ENCODE peak calls at places on chromosomes 1 and 21, in five cellular contexts. T is SK-N-SH, H is K562, B is GM12878, P is HepG2. Q is an unnamed sample.

GRCh38 chr1:225451840-225452515 is 24.1 kb upstream of the LBR start:
- DNase-seq in P (no peak), H (no peak), B (no peak), T (no peak), Q (no peak)

GRCh38 chr1:82153282-82153630 is 352.5 kb downstream of the ADGRL2 start:
- DNase-seq in H (no peak), P (no peak), B (no peak), T (no peak), Q (no peak)

GRCh38 chr1:21325231-21325718 is 35.0 kb upstream of the ECE1 start:
- DNase-seq in H (no peak), T (no peak), P (no peak), B (no peak), Q (peak)

GRCh38 chr1:93143136-93143535 is 37.1 kb downstream of the TMED5 start:
- DNase-seq in P (no peak), H (no peak), B (peak), T (no peak), Q (no peak)

GRCh38 chr1:110696818-110697217 is 22.1 kb upstream of the KCNA3 start:
- DNase-seq in H (no peak), T (no peak), B (no peak), P (no peak), Q (no peak)

GRCh38 chr21:46599251-46599572 is 5.7 kb downstream of the S100B start:
- DNase-seq in H (peak), B (no peak), T (peak), P (peak), Q (no peak)

GRCh38 chr1:59033761-59034160 is 249.9 kb upstream of the JUN start:
- DNase-seq in P (no peak), H (no peak), B (no peak), T (no peak), Q (no peak)

GRCh38 chr1:94974824-94975223 is 47.9 kb upstream of the CNN3 start:
- DNase-seq in P (no peak), H (no peak), T (no peak), B (no peak), Q (no peak)

DNA sequence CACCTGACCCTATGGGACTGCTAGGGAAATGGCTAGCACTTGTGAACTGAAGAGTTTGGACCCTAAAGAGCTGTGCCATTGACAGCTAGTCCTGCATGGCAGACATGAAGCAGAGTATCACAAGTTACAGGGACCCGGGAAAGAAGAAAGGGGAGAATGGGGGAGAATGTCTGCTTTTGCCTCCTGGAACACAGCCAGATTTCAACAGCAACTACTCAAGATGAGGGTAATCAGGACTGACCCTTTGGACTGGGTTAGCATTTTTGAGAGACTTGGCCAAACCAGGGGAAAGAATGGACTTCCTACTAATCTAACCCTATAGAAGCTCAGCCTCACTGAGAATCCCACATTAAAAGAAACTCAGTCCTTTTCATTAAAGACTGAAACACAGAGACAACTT is 8.7 kb upstream of the UTP25 start:
- DNase-seq in B (no peak), H (no peak), P (no peak), T (no peak), Q (no peak)
- TF ChIP-seq GABPA in B (no peak), H (no peak), P (no peak), T (no peak), Q (no peak)

DNA sequence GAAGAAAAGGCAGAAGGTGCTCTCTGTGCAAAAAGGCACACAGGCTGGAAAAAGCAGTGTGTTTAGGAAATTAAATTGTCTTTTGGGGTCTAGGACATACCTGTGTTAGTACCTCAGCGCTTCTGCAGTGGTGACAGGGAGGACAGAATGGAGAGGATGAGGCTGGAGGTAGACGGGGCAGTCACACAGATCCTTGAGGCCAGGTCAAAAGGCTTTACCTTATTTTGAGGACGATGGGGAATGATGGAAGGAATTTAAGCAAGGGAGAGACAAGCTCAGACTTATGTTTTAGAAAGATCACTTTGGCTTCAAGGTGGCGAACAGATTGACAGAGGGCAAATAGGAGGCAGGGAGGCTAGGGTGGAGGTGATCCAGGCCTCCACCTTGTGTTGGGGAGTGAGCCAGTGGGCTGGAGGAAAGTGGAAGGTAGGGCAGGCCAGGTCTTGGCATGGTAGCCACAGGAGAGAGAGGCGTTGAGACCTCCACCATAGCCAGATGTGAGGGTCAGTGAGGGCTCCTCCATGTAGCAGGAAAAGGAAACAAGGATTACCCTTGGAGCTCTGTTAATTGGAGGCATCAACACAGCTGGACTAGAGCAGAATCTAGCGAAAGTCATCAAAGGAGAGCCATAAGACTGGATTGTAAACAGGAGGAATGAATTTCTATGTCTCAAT is 4.2 kb downstream of the CYP4B1 start:
- DNase-seq in B (no peak), H (no peak), T (no peak), P (no peak), Q (no peak)
- TF ChIP-seq REST in B (no peak), H (no peak), T (no peak), P (no peak), Q (no peak)

GRCh38 chr1:6012529-6013318 is 20.5 kb upstream of the NPHP4 start:
- DNase-seq in B (no peak), T (no peak), P (no peak), H (no peak), Q (no peak)

GRCh38 chr1:6013491-6013890 is 21.3 kb upstream of the NPHP4 start:
- DNase-seq in T (no peak), B (no peak), H (no peak), P (no peak), Q (no peak)

GRCh38 chr1:6011946-6012258 is 19.7 kb upstream of the NPHP4 start:
- DNase-seq in T (no peak), H (no peak), B (no peak), P (no peak), Q (no peak)

GRCh38 chr1:6016191-6016865 is 24.1 kb upstream of the NPHP4 start:
- DNase-seq in P (no peak), T (no peak), H (no peak), B (no peak), Q (no peak)

DNA sequence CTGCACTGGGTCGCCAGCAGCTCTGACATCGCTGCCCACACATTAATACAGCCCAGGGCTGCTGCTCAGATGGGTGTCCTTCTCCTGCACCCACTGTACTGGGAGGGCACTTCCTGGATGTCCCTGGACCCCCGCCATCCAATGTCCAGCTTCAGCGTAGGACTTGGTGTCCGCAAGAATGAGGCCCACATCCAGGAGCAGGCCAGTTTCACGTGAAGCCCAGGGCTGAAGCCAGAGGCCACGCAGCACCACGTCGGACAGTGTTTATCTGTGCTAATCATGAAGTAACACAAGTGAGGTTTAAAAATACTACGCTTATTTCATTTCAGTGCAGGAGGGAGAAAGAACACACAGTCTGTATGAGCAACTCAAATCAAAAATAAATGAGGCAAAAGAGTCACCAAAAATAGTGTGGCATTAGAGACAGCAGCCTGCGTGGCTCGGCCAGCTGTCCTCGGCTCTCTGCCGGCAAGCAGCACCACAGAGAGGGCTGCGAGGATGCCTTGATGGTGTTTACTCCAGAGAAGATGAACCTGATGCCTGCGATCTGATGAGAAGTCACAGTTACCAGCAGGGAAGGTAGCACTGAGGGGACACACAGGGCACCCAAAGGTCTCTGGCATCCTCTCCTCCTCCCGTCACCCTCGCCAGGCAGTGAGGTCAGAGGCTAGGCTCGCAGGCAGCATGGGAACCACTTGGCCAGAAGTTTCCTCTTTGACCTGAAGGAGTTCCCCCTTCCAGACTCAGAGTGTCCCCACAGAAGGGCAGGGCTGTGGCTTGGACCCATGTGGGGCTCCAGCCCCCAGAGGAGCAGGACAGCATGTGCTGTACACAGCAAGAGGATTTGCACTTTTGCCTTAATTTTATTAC is 22.1 kb upstream of the NPHP4 start:
- DNase-seq in B (no peak), T (no peak), P (no peak), H (no peak), Q (no peak)
- H3K4me3 ChIP-seq in B (no peak), T (no peak), P (no peak), H (no peak), Q (no peak)

GRCh38 chr1:183598386-183598785 is 8.1 kb upstream of the NCF2 start:
- DNase-seq in B (no peak), P (no peak), H (no peak), T (no peak), Q (no peak)

GRCh38 chr1:183597656-183598055 is 7.4 kb upstream of the NCF2 start:
- DNase-seq in T (no peak), B (no peak), P (no peak), H (no peak), Q (no peak)

GRCh38 chr1:183596500-183596899 is 6.2 kb upstream of the NCF2 start:
- DNase-seq in P (no peak), T (no peak), H (no peak), B (no peak), Q (no peak)

GRCh38 chr1:183602510-183602909 is 12.3 kb upstream of the NCF2 start:
- DNase-seq in T (no peak), P (no peak), H (no peak), B (no peak), Q (no peak)

GRCh38 chr1:183600136-183600535 is 9.9 kb upstream of the NCF2 start:
- DNase-seq in T (no peak), H (no peak), P (no peak), B (no peak), Q (peak)
- TF ChIP-seq GABPA in T (no peak), H (no peak), P (no peak), B (no peak), Q (no peak)

GRCh38 chr1:172585348-172585747 is 52.4 kb downstream of the SUCO start:
- DNase-seq in P (no peak), T (no peak), B (no peak), H (no peak), Q (no peak)

GRCh38 chr1:172582889-172583288 is 49.9 kb downstream of the SUCO start:
- DNase-seq in H (no peak), P (no peak), T (no peak), B (no peak), Q (no peak)

GRCh38 chr1:172589553-172589952 is 56.6 kb downstream of the SUCO start:
- DNase-seq in B (no peak), H (no peak), P (no peak), T (no peak), Q (no peak)

GRCh38 chr1:172588296-172589291 is 55.6 kb downstream of the SUCO start:
- DNase-seq in T (no peak), B (no peak), P (peak), H (peak), Q (no peak)

GRCh38 chr1:172585861-172586260 is 52.9 kb downstream of the SUCO start:
- DNase-seq in H (no peak), P (no peak), T (no peak), B (no peak), Q (no peak)
- TF ChIP-seq REST in H (no peak), P (no peak), T (no peak), B (no peak), Q (no peak)

DNA sequence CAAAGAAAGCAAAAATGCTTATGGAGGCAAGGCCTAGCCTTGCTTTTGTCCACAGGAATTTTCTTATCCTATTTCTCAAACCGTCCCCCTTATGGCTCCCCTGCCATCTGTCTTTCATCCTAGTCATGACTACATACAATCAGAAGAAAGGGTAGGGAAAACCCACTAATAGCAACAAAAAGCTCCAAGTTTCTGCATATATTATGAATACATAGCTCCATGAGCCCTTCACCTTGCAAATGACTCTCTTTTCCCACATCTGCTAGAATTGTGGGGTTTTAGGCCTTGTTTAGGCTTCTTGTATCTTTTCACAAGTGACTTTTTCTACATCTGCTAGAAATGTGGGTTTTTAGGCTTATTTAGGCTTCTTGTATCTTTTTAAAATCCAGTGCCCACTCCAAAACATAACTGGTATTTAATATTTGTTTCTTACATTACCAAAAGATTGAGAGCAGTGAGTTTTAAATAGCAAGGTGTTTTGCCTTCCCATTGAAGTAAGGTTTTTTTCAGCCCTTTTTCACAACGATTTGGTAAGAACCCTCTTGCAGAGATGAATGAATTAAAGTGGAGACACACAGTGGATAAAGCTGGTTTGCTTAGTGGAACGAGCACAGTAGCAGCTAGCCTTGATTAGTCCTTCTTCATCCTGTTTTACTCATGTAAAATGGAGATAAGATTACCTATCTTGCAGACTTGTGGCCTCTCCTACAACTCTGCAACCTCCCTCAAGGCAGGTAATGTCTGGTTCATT is 4.4 kb downstream of the GADD45A start:
- DNase-seq in B (no peak), H (peak), T (no peak), P (no peak), Q (no peak)
- H3K4me3 ChIP-seq in B (no peak), H (peak), T (no peak), P (no peak), Q (no peak)